ENCODE peak calls at places on chromosomes 5 and 9, in seven cellular contexts. C is IMR-90, T is A549, W is HepG2, I is GM12878, J is K562, E is H1. Y is an unnamed sample.

GRCh38 chr9:93096131-93096802 is at the start of gene CARD19:
- DNase-seq in C (peak), T (peak), W (no peak), I (no peak), J (peak), E (no peak), Y (no peak)

GRCh38 chr5:116674881-116675627 is 100.4 kb upstream of the SEMA6A start:
- DNase-seq in C (no peak), T (no peak), W (no peak), I (no peak), J (no peak), E (no peak), Y (no peak)

GRCh38 chr9:105457560-105458294 is 9.9 kb downstream of the FSD1L start:
- DNase-seq in C (no peak), T (no peak), W (no peak), I (no peak), J (no peak), E (no peak), Y (no peak)

GRCh38 chr9:122222741-122223140 is 6.0 kb downstream of the LHX6 start:
- DNase-seq in C (no peak), T (no peak), W (no peak), I (no peak), J (no peak), E (no peak), Y (peak)

GRCh38 chr5:13427859-13428557 is 516.5 kb downstream of the DNAH5 start:
- DNase-seq in C (no peak), T (no peak), W (no peak), I (no peak), J (no peak), E (no peak), Y (no peak)

GRCh38 chr5:91266184-91266705 is 116.9 kb downstream of the ARRDC3 start:
- DNase-seq in C (peak), T (peak), W (no peak), I (no peak), J (peak), E (no peak), Y (peak)

GRCh38 chr5:39100851-39101396 is 26.7 kb upstream of the RICTOR start:
- DNase-seq in C (peak), T (peak), W (peak), I (no peak), J (no peak), E (no peak), Y (no peak)

GRCh38 chr9:84829997-84830696 is 160.6 kb downstream of the NTRK2 start:
- DNase-seq in C (no peak), T (no peak), W (no peak), I (no peak), J (no peak), E (no peak), Y (no peak)

GRCh38 chr9:135920256-135920930 is 13.0 kb upstream of the CAMSAP1 start:
- DNase-seq in C (no peak), T (no peak), W (no peak), I (no peak), J (no peak), E (no peak), Y (no peak)

GRCh38 chr9:84917366-84918063 is 248.0 kb downstream of the NTRK2 start:
- DNase-seq in C (no peak), T (no peak), W (no peak), I (no peak), J (no peak), E (no peak), Y (no peak)

GRCh38 chr5:35822541-35822940 is 34.1 kb upstream of the IL7R start:
- DNase-seq in C (no peak), T (no peak), W (no peak), I (no peak), J (no peak), E (no peak), Y (no peak)

GRCh38 chr5:13325765-13326164 is 618.7 kb downstream of the DNAH5 start:
- DNase-seq in C (no peak), T (no peak), W (no peak), I (no peak), J (no peak), E (no peak), Y (no peak)

GRCh38 chr5:149840226-149840825 is 104.3 kb downstream of the PDE6A start:
- DNase-seq in C (no peak), T (no peak), W (no peak), I (no peak), J (no peak), E (no peak), Y (no peak)

GRCh38 chr5:116897291-116897690 is 322.7 kb upstream of the SEMA6A start:
- DNase-seq in C (no peak), T (no peak), W (no peak), I (no peak), J (no peak), E (no peak), Y (no peak)

GRCh38 chr5:72296251-72296650 is 23.8 kb downstream of the MRPS27 start:
- DNase-seq in C (no peak), T (no peak), W (no peak), I (no peak), J (no peak), E (no peak), Y (no peak)

GRCh38 chr9:1979815-1980367 is 35.3 kb upstream of the SMARCA2 start:
- DNase-seq in C (peak), T (no peak), W (no peak), I (peak), J (no peak), E (no peak), Y (no peak)

GRCh38 chr5:10585120-10585915 is 21.4 kb downstream of the ANKRD33B start:
- DNase-seq in C (no peak), T (no peak), W (no peak), I (no peak), J (no peak), E (no peak), Y (no peak)

GRCh38 chr9:137280478-137281344 is 3.2 kb downstream of the TOR4A start:
- DNase-seq in C (no peak), T (no peak), W (no peak), I (no peak), J (no peak), E (no peak), Y (peak)

GRCh38 chr5:143955140-143955539 is 143.2 kb downstream of the HMHB1 start:
- DNase-seq in C (peak), T (no peak), W (no peak), I (no peak), J (no peak), E (no peak), Y (peak)

GRCh38 chr5:157532022-157532421 is 43.6 kb downstream of the ADAM19 start:
- DNase-seq in C (no peak), T (no peak), W (no peak), I (no peak), J (no peak), E (no peak), Y (no peak)

GRCh38 chr5:1952456-1953099 is 69.9 kb upstream of the IRX4 start:
- DNase-seq in C (no peak), T (no peak), W (no peak), I (no peak), J (no peak), E (no peak), Y (no peak)

GRCh38 chr5:128455861-128456361 is 82.1 kb downstream of the FBN2 start:
- DNase-seq in C (no peak), T (no peak), W (no peak), I (no peak), J (no peak), E (no peak), Y (no peak)

GRCh38 chr5:73911761-73912393 is 285.9 kb downstream of the ARHGEF28 start:
- DNase-seq in C (peak), T (no peak), W (no peak), I (no peak), J (no peak), E (no peak), Y (no peak)

GRCh38 chr5:14142202-14142855 is 813 bp upstream of the TRIO start:
- DNase-seq in C (no peak), T (no peak), W (no peak), I (no peak), J (no peak), E (no peak), Y (no peak)

GRCh38 chr5:38715671-38716070 is 130.1 kb upstream of the OSMR start:
- DNase-seq in C (peak), T (peak), W (peak), I (no peak), J (peak), E (no peak), Y (peak)

GRCh38 chr9:72948906-72949582 is 3.8 kb downstream of the ALDH1A1 start:
- DNase-seq in C (no peak), T (peak), W (no peak), I (no peak), J (peak), E (no peak), Y (no peak)

DNA sequence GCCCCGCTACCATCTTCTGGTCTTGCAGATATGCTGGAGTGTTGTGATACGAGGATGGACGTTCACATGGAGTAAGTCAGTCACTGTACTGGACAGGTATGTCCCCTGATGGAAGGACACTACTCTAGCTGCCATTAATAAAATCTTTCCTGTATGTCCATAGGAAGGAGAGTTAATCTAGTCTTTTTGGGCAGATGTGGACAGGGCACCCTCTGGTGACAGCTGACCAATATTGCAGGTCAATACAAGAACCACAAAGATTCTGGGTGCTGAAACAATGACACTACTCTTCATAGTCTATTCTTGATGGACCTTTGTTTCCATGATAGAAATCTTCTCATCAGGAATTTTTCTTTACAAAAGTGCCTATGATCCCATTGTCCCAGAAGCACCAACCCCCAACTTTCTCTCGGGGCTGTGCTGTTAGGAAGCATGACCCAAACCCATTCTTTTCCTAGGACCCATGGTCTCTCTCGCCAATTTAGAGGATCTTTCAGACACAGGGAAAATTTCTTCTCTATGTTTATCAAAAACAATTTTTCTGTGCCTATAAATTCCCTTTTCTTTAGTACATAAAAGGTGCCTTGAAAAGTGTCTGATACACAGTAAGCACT is 376.9 kb downstream of the DTWD2 start:
- DNase-seq in C (peak), T (peak), W (peak), I (no peak), J (peak), E (no peak), Y (peak)
- TF ChIP-seq RFX5 in C (no peak), T (no peak), W (no peak), I (no peak), J (no peak), E (no peak), Y (no peak)

DNA sequence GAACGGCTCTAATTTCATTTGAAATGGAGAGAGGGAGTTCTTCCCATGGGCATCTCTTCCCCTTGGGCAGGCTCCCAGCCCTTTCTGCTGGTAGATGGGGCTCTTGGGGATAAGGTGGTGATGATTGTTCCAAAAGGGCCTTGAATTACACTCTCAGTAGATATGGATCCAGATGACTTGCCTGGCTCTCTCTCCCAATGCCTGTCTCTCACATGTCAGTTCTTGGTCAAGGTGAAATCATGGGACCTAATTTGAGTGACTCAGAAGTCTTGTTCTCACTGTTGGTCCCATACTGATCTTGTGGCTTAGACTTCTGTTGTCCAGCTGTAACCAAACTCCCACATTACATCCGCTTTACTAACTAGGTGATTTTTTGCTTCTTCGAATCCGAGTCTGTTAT is 317.0 kb upstream of the RFX3 start:
- DNase-seq in C (peak), T (no peak), W (no peak), I (no peak), J (no peak), E (no peak), Y (no peak)
- TF ChIP-seq CTCF in C (no peak), T (no peak), W (no peak), I (no peak), J (no peak), E (no peak), Y (no peak)

GRCh38 chr5:107012371-107012770 is 658.4 kb downstream of the EFNA5 start:
- DNase-seq in C (no peak), T (no peak), W (no peak), I (no peak), J (no peak), E (no peak), Y (no peak)
- TF ChIP-seq RFX5 in C (no peak), T (no peak), W (no peak), I (no peak), J (no peak), E (no peak), Y (no peak)

GRCh38 chr5:131959136-131959535 is 13.7 kb upstream of the MEIKIN start:
- DNase-seq in C (no peak), T (no peak), W (no peak), I (no peak), J (no peak), E (no peak), Y (no peak)
- TF ChIP-seq CTCF in C (no peak), T (no peak), W (no peak), I (no peak), J (no peak), E (no peak), Y (no peak)

DNA sequence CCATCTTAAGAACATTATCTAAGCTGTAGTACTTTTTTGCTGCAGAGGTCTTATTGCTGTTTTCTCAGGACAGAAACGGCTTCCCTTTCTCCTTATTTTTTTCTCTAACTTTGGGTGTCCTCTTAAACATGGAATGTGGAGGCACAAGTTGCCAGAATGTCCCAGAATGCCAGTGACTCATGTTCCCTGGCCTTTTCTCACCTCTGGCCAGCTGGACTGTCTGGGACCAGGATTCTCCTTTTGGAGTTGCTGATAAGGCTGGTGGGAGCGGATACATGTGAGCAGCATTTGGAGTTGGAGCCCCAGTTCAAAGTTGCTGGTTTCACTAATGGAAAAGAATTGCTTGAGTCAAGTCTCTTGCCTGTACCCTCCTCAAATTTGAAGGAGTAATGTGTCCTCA is 112.8 kb downstream of the ARHGAP26 start:
- DNase-seq in C (peak), T (no peak), W (no peak), I (no peak), J (no peak), E (no peak), Y (no peak)
- TF ChIP-seq RFX5 in C (no peak), T (no peak), W (no peak), I (no peak), J (no peak), E (no peak), Y (no peak)

DNA sequence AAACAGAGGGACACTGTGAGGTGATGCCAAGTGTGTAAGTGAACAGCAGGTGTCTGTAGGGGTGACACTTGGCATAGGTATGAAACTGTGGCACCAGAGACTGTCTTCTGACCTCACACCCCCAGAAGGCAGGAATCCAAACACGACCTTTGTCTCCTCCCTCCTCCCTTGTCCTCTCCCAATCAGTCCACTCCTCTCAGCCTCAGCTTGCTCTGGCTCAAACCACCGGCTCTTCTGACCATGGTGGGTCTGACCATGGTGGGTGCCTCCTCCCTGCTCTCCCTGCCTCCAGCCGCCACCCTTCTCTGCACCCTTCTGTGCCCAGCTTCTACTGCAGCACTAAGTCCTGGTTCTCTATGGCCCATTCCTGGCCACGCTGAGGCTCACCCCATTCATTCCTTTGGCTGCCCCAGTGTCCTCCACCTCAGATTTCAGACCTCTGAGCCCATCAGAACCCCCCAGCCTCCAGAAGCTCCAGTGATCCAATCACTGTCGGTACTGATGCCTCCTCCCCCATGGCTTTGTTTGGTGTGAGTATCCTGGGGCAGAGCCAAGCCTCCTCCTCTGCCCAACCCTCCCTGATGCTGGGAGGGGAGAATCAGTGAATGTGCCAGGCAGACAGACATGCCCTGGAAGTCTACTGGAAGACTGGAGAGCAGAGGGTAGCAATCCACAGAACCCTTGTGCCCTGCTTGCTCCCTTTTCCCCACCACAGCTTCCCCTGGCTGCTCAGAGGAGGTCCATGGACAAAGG is 1.7 kb upstream of the ARID3C start:
- DNase-seq in C (no peak), T (no peak), W (peak), I (no peak), J (no peak), E (no peak), Y (no peak)
- TF ChIP-seq CTCF in C (no peak), T (no peak), W (no peak), I (no peak), J (no peak), E (no peak), Y (no peak)

GRCh38 chr5:119484884-119485283 is 32.6 kb downstream of the HSD17B4 start:
- DNase-seq in C (no peak), T (no peak), W (no peak), I (no peak), J (no peak), E (no peak), Y (no peak)
- TF ChIP-seq RFX5 in C (no peak), T (no peak), W (no peak), I (no peak), J (no peak), E (no peak), Y (no peak)